ENCODE peak calls at places on chromosomes 16 and 17, in eight cellular contexts. One of them, this sample, is unnamed.

GRCh38 chr17:38656959-38657823 is 17.6 kb downstream of the EPOP start:
- DNase-seq in NCI-H460: no peak
- DNase-seq in CD8-positive, alpha-beta memory T cell: no peak
- DNase-seq in hepatocyte: no peak
- DNase-seq in colonic mucosa: peak
- DNase-seq in H1: no peak
- DNase-seq in posterior cingulate gyrus: peak
- DNase-seq in cerebellum: no peak
- DNase-seq in this sample: peak

GRCh38 chr16:34801875-34802274 is 1342.5 kb downstream of the TP53TG3F start:
- DNase-seq in NCI-H460: no peak
- DNase-seq in CD8-positive, alpha-beta memory T cell: no peak
- DNase-seq in hepatocyte: peak
- DNase-seq in colonic mucosa: no peak
- DNase-seq in H1: no peak
- DNase-seq in posterior cingulate gyrus: no peak
- DNase-seq in cerebellum: no peak
- DNase-seq in this sample: no peak

GRCh38 chr17:56640116-56640515 is 46.6 kb downstream of the NOG start:
- DNase-seq in NCI-H460: no peak
- DNase-seq in CD8-positive, alpha-beta memory T cell: peak
- DNase-seq in hepatocyte: no peak
- DNase-seq in colonic mucosa: no peak
- DNase-seq in H1: no peak
- DNase-seq in posterior cingulate gyrus: no peak
- DNase-seq in cerebellum: no peak
- DNase-seq in this sample: no peak

GRCh38 chr16:30335598-30336474 is 19.3 kb downstream of the CD2BP2 start:
- DNase-seq in NCI-H460: no peak
- DNase-seq in CD8-positive, alpha-beta memory T cell: no peak
- DNase-seq in hepatocyte: peak
- DNase-seq in colonic mucosa: peak
- DNase-seq in H1: no peak
- DNase-seq in posterior cingulate gyrus: no peak
- DNase-seq in cerebellum: no peak
- DNase-seq in this sample: peak

GRCh38 chr17:27994586-27994985 is 47.9 kb upstream of the NLK start:
- DNase-seq in NCI-H460: no peak
- DNase-seq in CD8-positive, alpha-beta memory T cell: no peak
- DNase-seq in hepatocyte: no peak
- DNase-seq in colonic mucosa: no peak
- DNase-seq in H1: no peak
- DNase-seq in posterior cingulate gyrus: no peak
- DNase-seq in cerebellum: no peak
- DNase-seq in this sample: no peak

GRCh38 chr16:21554795-21555585 is 44.4 kb upstream of the METTL9 start:
- DNase-seq in NCI-H460: peak
- DNase-seq in CD8-positive, alpha-beta memory T cell: peak
- DNase-seq in hepatocyte: peak
- DNase-seq in colonic mucosa: peak
- DNase-seq in H1: peak
- DNase-seq in posterior cingulate gyrus: peak
- DNase-seq in cerebellum: peak
- DNase-seq in this sample: peak

GRCh38 chr16:2339521-2340484 is 725 bp downstream of the ABCA3 start:
- DNase-seq in NCI-H460: peak
- DNase-seq in CD8-positive, alpha-beta memory T cell: peak
- DNase-seq in hepatocyte: peak
- DNase-seq in colonic mucosa: peak
- DNase-seq in H1: peak
- DNase-seq in posterior cingulate gyrus: peak
- DNase-seq in cerebellum: peak
- DNase-seq in this sample: peak

GRCh38 chr17:49822829-49823228 is 25.0 kb downstream of the TAC4 start:
- DNase-seq in NCI-H460: no peak
- DNase-seq in CD8-positive, alpha-beta memory T cell: no peak
- DNase-seq in hepatocyte: no peak
- DNase-seq in colonic mucosa: peak
- DNase-seq in H1: no peak
- DNase-seq in posterior cingulate gyrus: no peak
- DNase-seq in cerebellum: no peak
- DNase-seq in this sample: peak

GRCh38 chr16:69917311-69917710 is 33.8 kb upstream of the CLEC18A start:
- DNase-seq in NCI-H460: no peak
- DNase-seq in CD8-positive, alpha-beta memory T cell: no peak
- DNase-seq in hepatocyte: no peak
- DNase-seq in colonic mucosa: no peak
- DNase-seq in H1: no peak
- DNase-seq in posterior cingulate gyrus: no peak
- DNase-seq in cerebellum: no peak
- DNase-seq in this sample: no peak

GRCh38 chr17:58991718-58992331 is 114.9 kb downstream of the TRIM37 start:
- DNase-seq in NCI-H460: no peak
- DNase-seq in CD8-positive, alpha-beta memory T cell: no peak
- DNase-seq in hepatocyte: peak
- DNase-seq in colonic mucosa: peak
- DNase-seq in H1: no peak
- DNase-seq in posterior cingulate gyrus: no peak
- DNase-seq in cerebellum: no peak
- DNase-seq in this sample: peak

GRCh38 chr17:58337600-58338453 is 9.2 kb upstream of the TSPOAP1 start:
- DNase-seq in NCI-H460: no peak
- DNase-seq in CD8-positive, alpha-beta memory T cell: peak
- DNase-seq in hepatocyte: peak
- DNase-seq in colonic mucosa: peak
- DNase-seq in H1: peak
- DNase-seq in posterior cingulate gyrus: peak
- DNase-seq in cerebellum: no peak
- DNase-seq in this sample: peak

GRCh38 chr16:70529051-70529777 is 5.6 kb downstream of the SF3B3 start:
- DNase-seq in NCI-H460: peak
- DNase-seq in CD8-positive, alpha-beta memory T cell: peak
- DNase-seq in hepatocyte: peak
- DNase-seq in colonic mucosa: no peak
- DNase-seq in H1: no peak
- DNase-seq in posterior cingulate gyrus: no peak
- DNase-seq in cerebellum: peak
- DNase-seq in this sample: peak

GRCh38 chr17:79057727-79058400 is 16.8 kb upstream of the ENGASE start:
- DNase-seq in NCI-H460: no peak
- DNase-seq in CD8-positive, alpha-beta memory T cell: no peak
- DNase-seq in hepatocyte: no peak
- DNase-seq in colonic mucosa: no peak
- DNase-seq in H1: no peak
- DNase-seq in posterior cingulate gyrus: no peak
- DNase-seq in cerebellum: no peak
- DNase-seq in this sample: no peak

GRCh38 chr16:56743840-56744239 is 13.9 kb downstream of the NUP93 start:
- DNase-seq in NCI-H460: peak
- DNase-seq in CD8-positive, alpha-beta memory T cell: no peak
- DNase-seq in hepatocyte: no peak
- DNase-seq in colonic mucosa: no peak
- DNase-seq in H1: no peak
- DNase-seq in posterior cingulate gyrus: no peak
- DNase-seq in cerebellum: no peak
- DNase-seq in this sample: no peak

GRCh38 chr17:40779181-40779909 is 3.0 kb downstream of the KRT27 start:
- DNase-seq in NCI-H460: no peak
- DNase-seq in CD8-positive, alpha-beta memory T cell: peak
- DNase-seq in hepatocyte: no peak
- DNase-seq in colonic mucosa: no peak
- DNase-seq in H1: no peak
- DNase-seq in posterior cingulate gyrus: no peak
- DNase-seq in cerebellum: no peak
- DNase-seq in this sample: peak

GRCh38 chr17:77512062-77512946 is 371.5 kb downstream of the SEC14L1 start:
- DNase-seq in NCI-H460: no peak
- DNase-seq in CD8-positive, alpha-beta memory T cell: no peak
- DNase-seq in hepatocyte: no peak
- DNase-seq in colonic mucosa: no peak
- DNase-seq in H1: no peak
- DNase-seq in posterior cingulate gyrus: no peak
- DNase-seq in cerebellum: no peak
- DNase-seq in this sample: no peak

GRCh38 chr17:49985310-49985990 is 9.6 kb downstream of the DLX3 start:
- DNase-seq in NCI-H460: no peak
- DNase-seq in CD8-positive, alpha-beta memory T cell: no peak
- DNase-seq in hepatocyte: no peak
- DNase-seq in colonic mucosa: no peak
- DNase-seq in H1: no peak
- DNase-seq in posterior cingulate gyrus: no peak
- DNase-seq in cerebellum: no peak
- DNase-seq in this sample: no peak

GRCh38 chr16:31177136-31177535 is 2.8 kb upstream of the FUS start:
- DNase-seq in NCI-H460: no peak
- DNase-seq in CD8-positive, alpha-beta memory T cell: peak
- DNase-seq in hepatocyte: no peak
- DNase-seq in colonic mucosa: no peak
- DNase-seq in H1: no peak
- DNase-seq in posterior cingulate gyrus: no peak
- DNase-seq in cerebellum: no peak
- DNase-seq in this sample: no peak

GRCh38 chr17:1455291-1455747 is 713 bp downstream of the CRK start:
- DNase-seq in NCI-H460: peak
- DNase-seq in CD8-positive, alpha-beta memory T cell: peak
- DNase-seq in hepatocyte: peak
- DNase-seq in colonic mucosa: peak
- DNase-seq in H1: peak
- DNase-seq in posterior cingulate gyrus: peak
- DNase-seq in cerebellum: peak
- DNase-seq in this sample: peak

GRCh38 chr16:86108062-86108461 is 209.1 kb downstream of the IRF8 start:
- DNase-seq in NCI-H460: no peak
- DNase-seq in CD8-positive, alpha-beta memory T cell: no peak
- DNase-seq in hepatocyte: no peak
- DNase-seq in colonic mucosa: no peak
- DNase-seq in H1: no peak
- DNase-seq in posterior cingulate gyrus: no peak
- DNase-seq in cerebellum: no peak
- DNase-seq in this sample: no peak

GRCh38 chr17:63126607-63127006 is 160.6 kb downstream of the TANC2 start:
- DNase-seq in NCI-H460: no peak
- DNase-seq in CD8-positive, alpha-beta memory T cell: no peak
- DNase-seq in hepatocyte: no peak
- DNase-seq in colonic mucosa: no peak
- DNase-seq in H1: no peak
- DNase-seq in posterior cingulate gyrus: no peak
- DNase-seq in cerebellum: no peak
- DNase-seq in this sample: no peak

GRCh38 chr17:28267720-28268609 is 51.0 kb upstream of the TMEM97 start:
- DNase-seq in NCI-H460: no peak
- DNase-seq in CD8-positive, alpha-beta memory T cell: no peak
- DNase-seq in hepatocyte: no peak
- DNase-seq in colonic mucosa: no peak
- DNase-seq in H1: no peak
- DNase-seq in posterior cingulate gyrus: no peak
- DNase-seq in cerebellum: no peak
- DNase-seq in this sample: no peak

This sample was measured in small intestine.